ENCODE peak calls at places on chromosomes 6 and 20, in six cellular contexts. M, C, K, E, G and J are unnamed samples.
A peak's percentile ranks its signal among the peaks of the same experiment; 100 is the strongest.

GRCh38 chr20:54545959-54546358 is 70.6 kb downstream of the DOK5 start:
- DNase-seq in M (no peak), C (no peak), K (no peak), E (no peak), G (no peak), J (no peak)

GRCh38 chr6:110681543-110682459 is 133.5 kb downstream of the CDK19 start:
- DNase-seq in M (no peak), C (no peak), K (no peak), E (no peak), G (no peak), J (peak; percentile 48)

GRCh38 chr20:4972506-4973251 is 28.6 kb downstream of the SLC23A2 start:
- DNase-seq in M (no peak), C (no peak), K (peak; percentile 47), E (no peak), G (no peak), J (no peak)

GRCh38 chr6:133408543-133408942 is 167.4 kb downstream of the EYA4 start:
- DNase-seq in M (no peak), C (no peak), K (no peak), E (no peak), G (no peak), J (no peak)

GRCh38 chr6:16168858-16169257 is 40.0 kb downstream of the MYLIP start:
- DNase-seq in M (no peak), C (peak; percentile 33), K (no peak), E (no peak), G (peak; percentile 10), J (peak; percentile 22)

GRCh38 chr6:35055906-35056305 is 85.2 kb downstream of the TCP11 start:
- DNase-seq in M (no peak), C (no peak), K (no peak), E (no peak), G (no peak), J (no peak)

GRCh38 chr20:49635171-49635570 is 67.2 kb upstream of the PTGIS start:
- DNase-seq in M (no peak), C (no peak), K (peak; percentile 86), E (no peak), G (no peak), J (no peak)

GRCh38 chr6:21071783-21072468 is 521.6 kb upstream of the SOX4 start:
- DNase-seq in M (no peak), C (no peak), K (no peak), E (no peak), G (no peak), J (no peak)

GRCh38 chr6:71404145-71404966 is 115.7 kb downstream of the OGFRL1 start:
- DNase-seq in M (no peak), C (no peak), K (no peak), E (no peak), G (peak; percentile 51), J (peak; percentile 15)

GRCh38 chr20:41411458-41411857 is 44.8 kb upstream of the EMILIN3 start:
- DNase-seq in M (no peak), C (no peak), K (no peak), E (no peak), G (no peak), J (no peak)

GRCh38 chr6:144544266-144544830 is 259.2 kb downstream of the UTRN start:
- DNase-seq in M (no peak), C (no peak), K (no peak), E (no peak), G (no peak), J (no peak)

GRCh38 chr6:24761851-24762250 is 12.9 kb upstream of the GMNN start:
- DNase-seq in M (no peak), C (no peak), K (no peak), E (no peak), G (no peak), J (no peak)

GRCh38 chr20:18218249-18218648 is 70.1 kb upstream of the ZNF133 start:
- DNase-seq in M (no peak), C (no peak), K (no peak), E (no peak), G (no peak), J (no peak)

GRCh38 chr6:160102956-160103824 is 18.4 kb upstream of the SLC22A1 start:
- DNase-seq in M (no peak), C (peak; percentile 5), K (peak; percentile 20), E (no peak), G (peak; percentile 46), J (peak; percentile 40)

GRCh38 chr6:125511809-125512341 is 210.1 kb upstream of the HDDC2 start:
- DNase-seq in M (no peak), C (no peak), K (no peak), E (no peak), G (no peak), J (no peak)

GRCh38 chr20:38156280-38156679 is 8.8 kb downstream of the TGM2 start:
- DNase-seq in M (no peak), C (no peak), K (no peak), E (no peak), G (no peak), J (no peak)

GRCh38 chr20:12886618-12887363 is 122.0 kb upstream of the SPTLC3 start:
- DNase-seq in M (no peak), C (no peak), K (no peak), E (no peak), G (no peak), J (no peak)

GRCh38 chr20:59567585-59568508 is 36.5 kb upstream of the PHACTR3 start:
- DNase-seq in M (no peak), C (no peak), K (no peak), E (no peak), G (no peak), J (no peak)

GRCh38 chr6:156996265-156996664 is 219.1 kb downstream of the ARID1B start:
- DNase-seq in M (no peak), C (no peak), K (no peak), E (no peak), G (no peak), J (no peak)

GRCh38 chr6:3336859-3337515 is 78.2 kb downstream of the PSMG4 start:
- DNase-seq in M (no peak), C (no peak), K (no peak), E (no peak), G (no peak), J (no peak)
- H3K4me1 ChIP-seq in M (no peaks in the 10 kb centered on the region), C (peaks cover 8% of the 10 kb centered on the region), K (peaks cover 15% of the 10 kb centered on the region), E (no peaks in the 10 kb centered on the region), G (peaks cover 19% of the 10 kb centered on the region), J (no peaks in the 10 kb centered on the region)

GRCh38 chr6:17413313-17413750 is 19.9 kb downstream of the CAP2 start:
- DNase-seq in M (no peak), C (no peak), K (no peak), E (no peak), G (no peak), J (no peak)

GRCh38 chr6:17421406-17421805 is 28.0 kb downstream of the CAP2 start:
- DNase-seq in M (no peak), C (no peak), K (no peak), E (no peak), G (no peak), J (no peak)

GRCh38 chr6:17419189-17419575 is 25.8 kb downstream of the CAP2 start:
- DNase-seq in M (no peak), C (no peak), K (no peak), E (no peak), G (no peak), J (no peak)

GRCh38 chr6:17418281-17419188 is 25.1 kb downstream of the CAP2 start:
- DNase-seq in M (no peak), C (no peak), K (no peak), E (no peak), G (no peak), J (no peak)

GRCh38 chr6:17417817-17418216 is 24.4 kb downstream of the CAP2 start:
- DNase-seq in M (no peak), C (no peak), K (no peak), E (no peak), G (no peak), J (no peak)
- H3K4me3 ChIP-seq in M (no peak overlapping the region), C (no peak overlapping the region), K (no peak overlapping the region), E (no peak overlapping the region), G (no peak overlapping the region), J (no peak overlapping the region)

GRCh38 chr6:56660374-56660730 is 17.7 kb upstream of the DST start:
- DNase-seq in M (no peak), C (no peak), K (no peak), E (no peak), G (no peak), J (no peak)
- H3K4me1 ChIP-seq in M (no peaks in the 10 kb centered on the region), C (no peaks in the 10 kb centered on the region), K (no peaks in the 10 kb centered on the region), E (peaks cover 7% of the 10 kb centered on the region), G (peaks cover 58% of the 10 kb centered on the region), J (peaks cover 4% of the 10 kb centered on the region)

DNA sequence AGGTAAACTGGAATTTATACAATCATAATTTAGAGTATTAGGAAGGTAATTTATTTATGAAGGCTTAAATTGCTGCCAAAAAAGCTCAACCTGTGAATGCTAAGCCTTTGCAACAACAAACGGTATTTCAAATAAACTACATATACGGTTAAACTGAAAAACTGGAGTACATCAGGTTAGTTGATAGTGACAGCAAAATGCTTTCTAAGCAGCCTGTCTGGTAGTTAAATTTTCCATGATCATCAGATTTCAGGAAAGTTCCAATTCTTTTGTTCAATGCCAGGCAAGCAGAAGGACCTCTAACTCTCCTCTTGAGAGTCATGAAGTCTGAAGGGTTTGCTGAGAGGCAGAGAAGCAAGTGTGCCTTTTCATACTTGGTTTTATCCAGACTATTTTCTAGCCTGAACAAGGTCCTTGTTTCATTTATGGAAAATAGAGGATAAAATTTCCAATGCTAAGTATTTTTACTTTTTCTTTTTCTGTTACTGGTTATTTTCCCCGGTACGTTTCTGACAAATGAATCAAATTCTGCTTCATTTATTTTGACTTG is 4.5 kb downstream of the FLRT3 start:
- DNase-seq in M (no peak), C (no peak), K (no peak), E (no peak), G (no peak), J (no peak)
- H3K4me3 ChIP-seq in M (no peak overlapping the region), C (no peak overlapping the region), K (no peak overlapping the region), E (no peak overlapping the region), G (no peak overlapping the region), J (peak overlapping the region; percentile 26)

GRCh38 chr6:234706-235372 is 57.4 kb upstream of the DUSP22 start:
- DNase-seq in M (no peak), C (no peak), K (no peak), E (no peak), G (no peak), J (no peak)
- H3K4me1 ChIP-seq in M (peaks cover 15% of the 10 kb centered on the region), C (peaks cover 26% of the 10 kb centered on the region), K (no peaks in the 10 kb centered on the region), E (no peaks in the 10 kb centered on the region), G (no peaks in the 10 kb centered on the region), J (no peaks in the 10 kb centered on the region)